ENCODE peak calls at places on chromosomes 5 and 9, in ten cellular contexts. One of them, this sample, is unnamed.

GRCh38 chr5:137594717-137595116 is 95.6 kb upstream of the SPOCK1 start:
- DNase-seq in body of pancreas: no peak
- DNase-seq in HepG2: no peak
- DNase-seq in stomach: no peak
- DNase-seq in breast epithelium: no peak
- DNase-seq in H1: no peak
- DNase-seq in spleen: no peak
- DNase-seq in right lobe of liver: no peak
- DNase-seq in adrenal gland: no peak
- DNase-seq in A549: no peak
- DNase-seq in this sample: no peak

GRCh38 chr5:169103586-169104174 is 197.3 kb downstream of the SLIT3 start:
- DNase-seq in right lobe of liver: no peak
- DNase-seq in body of pancreas: no peak
- DNase-seq in spleen: no peak
- DNase-seq in breast epithelium: no peak
- DNase-seq in stomach: no peak
- DNase-seq in H1: no peak
- DNase-seq in adrenal gland: no peak
- DNase-seq in A549: no peak
- DNase-seq in HepG2: no peak
- DNase-seq in this sample: no peak

GRCh38 chr5:6847896-6848295 is 134.7 kb downstream of the TENT4A start:
- DNase-seq in spleen: no peak
- DNase-seq in HepG2: no peak
- DNase-seq in body of pancreas: no peak
- DNase-seq in right lobe of liver: no peak
- DNase-seq in adrenal gland: no peak
- DNase-seq in A549: no peak
- DNase-seq in breast epithelium: no peak
- DNase-seq in H1: no peak
- DNase-seq in stomach: no peak
- DNase-seq in this sample: no peak

GRCh38 chr9:113857875-113858274 is 18.2 kb upstream of the ZNF618 start:
- DNase-seq in spleen: no peak
- DNase-seq in H1: no peak
- DNase-seq in body of pancreas: no peak
- DNase-seq in A549: no peak
- DNase-seq in HepG2: no peak
- DNase-seq in adrenal gland: peak
- DNase-seq in stomach: no peak
- DNase-seq in right lobe of liver: no peak
- DNase-seq in breast epithelium: no peak
- DNase-seq in this sample: no peak

GRCh38 chr9:133973791-133974630 is 18.1 kb downstream of the VAV2 start:
- DNase-seq in adrenal gland: peak
- DNase-seq in right lobe of liver: peak
- DNase-seq in stomach: peak
- DNase-seq in breast epithelium: no peak
- DNase-seq in H1: no peak
- DNase-seq in body of pancreas: peak
- DNase-seq in spleen: peak
- DNase-seq in A549: no peak
- DNase-seq in HepG2: peak
- DNase-seq in this sample: peak

GRCh38 chr9:35605336-35606137 is 475 bp downstream of the TESK1 start:
- DNase-seq in A549: no peak
- DNase-seq in spleen: peak
- DNase-seq in H1: peak
- DNase-seq in breast epithelium: peak
- DNase-seq in HepG2: no peak
- DNase-seq in stomach: no peak
- DNase-seq in body of pancreas: no peak
- DNase-seq in right lobe of liver: peak
- DNase-seq in adrenal gland: peak
- DNase-seq in this sample: peak

GRCh38 chr5:89457411-89458329 is 574.7 kb upstream of the MEF2C start:
- DNase-seq in right lobe of liver: no peak
- DNase-seq in adrenal gland: peak
- DNase-seq in stomach: no peak
- DNase-seq in HepG2: no peak
- DNase-seq in A549: peak
- DNase-seq in breast epithelium: peak
- DNase-seq in spleen: no peak
- DNase-seq in H1: no peak
- DNase-seq in body of pancreas: no peak
- DNase-seq in this sample: peak

GRCh38 chr9:9612270-9612669 is 1000.5 kb downstream of the PTPRD start:
- DNase-seq in stomach: no peak
- DNase-seq in right lobe of liver: no peak
- DNase-seq in H1: no peak
- DNase-seq in A549: no peak
- DNase-seq in HepG2: no peak
- DNase-seq in breast epithelium: no peak
- DNase-seq in adrenal gland: no peak
- DNase-seq in body of pancreas: no peak
- DNase-seq in spleen: no peak
- DNase-seq in this sample: no peak

GRCh38 chr9:93453047-93453914 is at the start of gene FAM120AOS:
- DNase-seq in HepG2: peak
- DNase-seq in adrenal gland: peak
- DNase-seq in breast epithelium: peak
- DNase-seq in spleen: peak
- DNase-seq in stomach: peak
- DNase-seq in right lobe of liver: peak
- DNase-seq in H1: peak
- DNase-seq in body of pancreas: peak
- DNase-seq in A549: peak
- DNase-seq in this sample: peak

GRCh38 chr9:93450817-93451761 is at the start of gene FAM120A:
- DNase-seq in H1: peak
- DNase-seq in breast epithelium: peak
- DNase-seq in A549: peak
- DNase-seq in spleen: peak
- DNase-seq in stomach: peak
- DNase-seq in right lobe of liver: peak
- DNase-seq in body of pancreas: peak
- DNase-seq in adrenal gland: peak
- DNase-seq in HepG2: peak
- DNase-seq in this sample: peak

GRCh38 chr9:93456022-93456421 is 2.6 kb upstream of the FAM120AOS start:
- DNase-seq in HepG2: no peak
- DNase-seq in adrenal gland: no peak
- DNase-seq in right lobe of liver: no peak
- DNase-seq in body of pancreas: no peak
- DNase-seq in H1: no peak
- DNase-seq in spleen: no peak
- DNase-seq in A549: no peak
- DNase-seq in stomach: no peak
- DNase-seq in breast epithelium: no peak
- DNase-seq in this sample: no peak

GRCh38 chr9:93452710-93453046 is 703 bp downstream of the FAM120AOS start:
- DNase-seq in HepG2: no peak
- DNase-seq in right lobe of liver: peak
- DNase-seq in stomach: peak
- DNase-seq in H1: no peak
- DNase-seq in body of pancreas: peak
- DNase-seq in spleen: peak
- DNase-seq in A549: no peak
- DNase-seq in adrenal gland: peak
- DNase-seq in breast epithelium: no peak
- DNase-seq in this sample: no peak

DNA sequence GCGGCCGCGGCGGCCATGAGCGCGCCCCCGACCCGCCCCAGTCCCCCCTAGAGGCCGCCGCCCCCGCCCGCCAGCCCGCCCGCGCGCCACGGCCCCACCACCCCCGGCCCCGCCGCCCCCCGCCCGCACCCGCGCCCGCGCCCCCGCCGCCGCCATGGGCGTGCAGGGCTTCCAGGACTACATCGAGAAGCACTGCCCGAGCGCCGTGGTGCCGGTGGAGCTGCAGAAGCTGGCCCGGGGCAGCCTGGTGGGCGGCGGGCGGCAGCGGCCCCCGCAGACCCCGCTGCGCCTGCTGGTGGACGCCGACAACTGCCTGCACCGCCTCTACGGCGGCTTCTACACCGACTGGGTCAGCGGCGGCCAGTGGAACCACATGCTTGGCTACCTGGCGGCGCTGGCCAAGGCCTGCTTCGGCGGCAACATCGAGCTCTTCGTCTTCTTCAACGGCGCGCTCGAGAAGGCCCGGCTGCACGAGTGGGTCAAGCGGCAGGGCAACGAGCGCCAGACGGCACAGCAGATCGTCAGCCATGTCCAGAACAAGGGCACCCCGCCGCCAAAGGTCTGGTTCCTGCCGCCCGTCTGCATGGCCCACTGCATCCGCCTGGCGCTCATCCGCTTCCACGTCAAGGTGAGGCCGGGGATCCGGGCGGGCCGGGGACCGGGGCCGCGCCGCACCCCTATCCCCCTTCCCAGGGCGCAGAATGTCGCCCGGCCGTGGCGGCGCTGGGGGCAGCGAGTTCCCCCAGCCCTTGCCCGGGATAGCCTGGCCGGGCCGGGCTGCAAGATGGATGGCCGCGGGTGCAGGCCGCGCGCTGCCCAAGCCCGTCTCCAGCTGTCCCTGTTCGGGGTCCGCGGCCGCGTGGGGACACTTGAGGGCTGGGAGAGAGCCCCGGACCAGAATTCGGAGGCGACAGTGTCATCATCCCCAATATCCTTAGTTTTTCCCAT is 551 bp downstream of the FAM120A start:
- DNase-seq in H1: peak
- DNase-seq in adrenal gland: peak
- DNase-seq in A549: peak
- DNase-seq in stomach: peak
- DNase-seq in HepG2: peak
- DNase-seq in spleen: peak
- DNase-seq in right lobe of liver: peak
- DNase-seq in breast epithelium: no peak
- DNase-seq in body of pancreas: peak
- DNase-seq in this sample: peak
- TF ChIP-seq POLR2A in H1: no peak
- TF ChIP-seq POLR2A in adrenal gland: no peak
- TF ChIP-seq POLR2A in A549: no peak
- TF ChIP-seq POLR2A in stomach: no peak
- TF ChIP-seq POLR2A in HepG2: no peak
- TF ChIP-seq POLR2A in spleen: no peak
- TF ChIP-seq POLR2A in right lobe of liver: no peak
- TF ChIP-seq POLR2A in breast epithelium: no peak
- TF ChIP-seq POLR2A in body of pancreas: peak
- TF ChIP-seq POLR2A in this sample: no peak

GRCh38 chr9:127318651-127319167 is 54.1 kb downstream of the GARNL3 start:
- DNase-seq in right lobe of liver: no peak
- DNase-seq in adrenal gland: no peak
- DNase-seq in body of pancreas: no peak
- DNase-seq in breast epithelium: no peak
- DNase-seq in A549: no peak
- DNase-seq in H1: no peak
- DNase-seq in stomach: no peak
- DNase-seq in HepG2: no peak
- DNase-seq in spleen: no peak
- DNase-seq in this sample: no peak

GRCh38 chr9:127323393-127323792 is 58.8 kb downstream of the GARNL3 start:
- DNase-seq in adrenal gland: no peak
- DNase-seq in stomach: no peak
- DNase-seq in HepG2: no peak
- DNase-seq in spleen: no peak
- DNase-seq in breast epithelium: no peak
- DNase-seq in body of pancreas: no peak
- DNase-seq in A549: no peak
- DNase-seq in H1: no peak
- DNase-seq in right lobe of liver: no peak
- DNase-seq in this sample: no peak

GRCh38 chr9:127316586-127317383 is 52.2 kb downstream of the GARNL3 start:
- DNase-seq in breast epithelium: no peak
- DNase-seq in body of pancreas: no peak
- DNase-seq in right lobe of liver: no peak
- DNase-seq in stomach: no peak
- DNase-seq in H1: no peak
- DNase-seq in adrenal gland: no peak
- DNase-seq in HepG2: no peak
- DNase-seq in spleen: no peak
- DNase-seq in A549: no peak
- DNase-seq in this sample: no peak

GRCh38 chr9:127319366-127320121 is 55.0 kb downstream of the GARNL3 start:
- DNase-seq in breast epithelium: no peak
- DNase-seq in body of pancreas: no peak
- DNase-seq in spleen: no peak
- DNase-seq in H1: no peak
- DNase-seq in right lobe of liver: no peak
- DNase-seq in A549: no peak
- DNase-seq in stomach: no peak
- DNase-seq in adrenal gland: no peak
- DNase-seq in HepG2: no peak
- DNase-seq in this sample: no peak

GRCh38 chr9:127320122-127320378 is 55.5 kb downstream of the GARNL3 start:
- DNase-seq in adrenal gland: no peak
- DNase-seq in breast epithelium: no peak
- DNase-seq in A549: no peak
- DNase-seq in H1: no peak
- DNase-seq in HepG2: no peak
- DNase-seq in spleen: no peak
- DNase-seq in stomach: no peak
- DNase-seq in right lobe of liver: no peak
- DNase-seq in body of pancreas: no peak
- DNase-seq in this sample: no peak
- H3K27ac ChIP-seq in adrenal gland: no peak
- H3K27ac ChIP-seq in breast epithelium: no peak
- H3K27ac ChIP-seq in A549: no peak
- H3K27ac ChIP-seq in H1: no peak
- H3K27ac ChIP-seq in HepG2: no peak
- H3K27ac ChIP-seq in spleen: no peak
- H3K27ac ChIP-seq in stomach: no peak
- H3K27ac ChIP-seq in right lobe of liver: no peak
- H3K27ac ChIP-seq in body of pancreas: no peak
- H3K27ac ChIP-seq in this sample: no peak

DNA sequence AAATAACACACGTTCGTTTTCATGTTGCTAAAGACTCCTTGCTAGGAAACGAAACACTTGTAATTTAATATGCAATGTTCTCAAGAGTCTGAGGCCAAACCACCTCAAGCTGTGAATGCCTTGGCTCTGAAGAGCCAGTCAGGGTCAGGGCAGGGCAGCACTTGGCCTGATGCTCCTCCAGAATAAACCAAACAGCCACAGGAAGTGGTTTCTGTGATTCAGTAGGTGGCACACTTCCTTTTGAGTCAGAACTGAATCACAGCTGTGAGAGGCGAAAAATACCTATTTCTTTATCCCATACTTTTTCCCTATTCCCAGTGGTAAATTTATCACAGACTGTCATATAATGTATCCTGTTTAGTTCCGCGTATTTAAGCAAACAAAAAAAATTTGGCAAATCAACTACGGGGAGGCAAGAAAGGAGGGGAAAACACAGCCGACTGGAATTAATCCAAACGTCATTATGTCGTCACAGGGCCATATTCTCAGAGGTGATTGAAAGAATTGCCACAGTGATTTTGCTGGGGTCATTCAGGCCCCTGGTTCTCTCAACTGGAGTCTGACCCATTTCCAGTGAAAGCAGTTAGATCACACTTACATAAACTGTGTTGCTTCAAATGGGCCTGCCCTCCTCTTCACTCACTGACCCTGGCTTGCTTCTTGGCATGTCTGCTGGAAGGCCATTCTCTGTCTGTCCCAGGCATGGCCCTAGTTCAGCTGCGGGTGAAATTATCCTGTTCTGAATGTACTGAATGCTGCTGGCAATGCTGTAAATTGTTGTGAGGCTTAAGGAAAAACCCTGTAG is 71.2 kb downstream of the ARRDC3 start:
- DNase-seq in stomach: peak
- DNase-seq in spleen: peak
- DNase-seq in right lobe of liver: peak
- DNase-seq in body of pancreas: peak
- DNase-seq in H1: no peak
- DNase-seq in HepG2: peak
- DNase-seq in A549: peak
- DNase-seq in adrenal gland: peak
- DNase-seq in breast epithelium: peak
- DNase-seq in this sample: peak
- TF ChIP-seq POLR2A in stomach: no peak
- TF ChIP-seq POLR2A in spleen: no peak
- TF ChIP-seq POLR2A in right lobe of liver: no peak
- TF ChIP-seq POLR2A in body of pancreas: peak
- TF ChIP-seq POLR2A in H1: no peak
- TF ChIP-seq POLR2A in HepG2: no peak
- TF ChIP-seq POLR2A in A549: no peak
- TF ChIP-seq POLR2A in adrenal gland: peak
- TF ChIP-seq POLR2A in breast epithelium: no peak
- TF ChIP-seq POLR2A in this sample: no peak

GRCh38 chr9:132798817-132799790 is 79.0 kb downstream of the AK8 start:
- DNase-seq in right lobe of liver: peak
- DNase-seq in stomach: peak
- DNase-seq in HepG2: peak
- DNase-seq in H1: no peak
- DNase-seq in spleen: no peak
- DNase-seq in adrenal gland: peak
- DNase-seq in breast epithelium: no peak
- DNase-seq in A549: no peak
- DNase-seq in body of pancreas: no peak
- DNase-seq in this sample: no peak
- H3K27ac ChIP-seq in right lobe of liver: no peak
- H3K27ac ChIP-seq in stomach: peak
- H3K27ac ChIP-seq in HepG2: no peak
- H3K27ac ChIP-seq in H1: no peak
- H3K27ac ChIP-seq in spleen: no peak
- H3K27ac ChIP-seq in adrenal gland: peak
- H3K27ac ChIP-seq in breast epithelium: no peak
- H3K27ac ChIP-seq in A549: no peak
- H3K27ac ChIP-seq in body of pancreas: no peak
- H3K27ac ChIP-seq in this sample: no peak

This sample was measured in sigmoid colon.